ENCODE peak calls at places on chromosomes 12 and 14, in seven cellular contexts. F, K, P, Y, N, R and L are unnamed samples.

GRCh38 chr12:106227641-106228319 is 20.0 kb downstream of the CKAP4 start:
- DNase-seq in F (no peak), K (no peak), P (peak), Y (peak), N (peak), R (no peak), L (no peak)

GRCh38 chr12:123532021-123532420 is 1.5 kb downstream of the RILPL1 start:
- DNase-seq in F (peak), K (no peak), P (no peak), Y (no peak), N (no peak), R (no peak), L (peak)

GRCh38 chr12:530871-531270 is 71.1 kb downstream of the B4GALNT3 start:
- DNase-seq in F (no peak), K (no peak), P (no peak), Y (no peak), N (no peak), R (no peak), L (no peak)

GRCh38 chr14:102043251-102044025 is 43.4 kb downstream of the HSP90AA1 start:
- DNase-seq in F (no peak), K (no peak), P (no peak), Y (no peak), N (no peak), R (no peak), L (no peak)

GRCh38 chr14:99284254-99285004 is 12.4 kb upstream of the BCL11B start:
- DNase-seq in F (no peak), K (no peak), P (no peak), Y (no peak), N (no peak), R (no peak), L (no peak)

GRCh38 chr14:51776102-51776894 is 84.1 kb upstream of the GNG2 start:
- DNase-seq in F (peak), K (peak), P (peak), Y (no peak), N (peak), R (peak), L (peak)

GRCh38 chr12:49325606-49326005 is 2.6 kb downstream of the TROAP start:
- DNase-seq in F (no peak), K (no peak), P (no peak), Y (no peak), N (no peak), R (no peak), L (no peak)

GRCh38 chr12:1204581-1205121 is 213.6 kb downstream of the ERC1 start:
- DNase-seq in F (no peak), K (no peak), P (no peak), Y (peak), N (no peak), R (no peak), L (no peak)

GRCh38 chr12:27571463-27571862 is 47.5 kb downstream of the PPFIBP1 start:
- DNase-seq in F (no peak), K (no peak), P (peak), Y (no peak), N (no peak), R (no peak), L (no peak)

GRCh38 chr12:116336542-116337065 is 59.1 kb upstream of the MED13L start:
- DNase-seq in F (no peak), K (no peak), P (no peak), Y (no peak), N (no peak), R (no peak), L (no peak)

GRCh38 chr14:59251811-59252771 is 63.6 kb downstream of the DAAM1 start:
- DNase-seq in F (no peak), K (no peak), P (no peak), Y (no peak), N (no peak), R (no peak), L (no peak)

GRCh38 chr14:88248606-88249005 is 74.5 kb downstream of the KCNK10 start:
- DNase-seq in F (no peak), K (no peak), P (no peak), Y (no peak), N (no peak), R (no peak), L (no peak)

GRCh38 chr14:104355101-104355691 is 216.8 kb downstream of the KIF26A start:
- DNase-seq in F (peak), K (no peak), P (no peak), Y (no peak), N (no peak), R (no peak), L (no peak)